ENCODE peak calls at places on chromosomes 4 and X, in ten cellular contexts. One of them, this sample, is unnamed.

GRCh38 chr4:138192113-138192512 is 50.0 kb downstream of the SLC7A11 start:
- DNase-seq in neural crest cell: no peak
- DNase-seq in Peyer's patch: no peak
- DNase-seq in ovary: no peak
- DNase-seq in tibial nerve: no peak
- DNase-seq in CD8-positive, alpha-beta T cell: no peak
- DNase-seq in osteoblast: peak
- DNase-seq in endothelial cell of umbilical vein: peak
- DNase-seq in AG04450: no peak
- DNase-seq in natural killer cell: no peak
- DNase-seq in this sample: no peak

GRCh38 chrX:112808651-112809050 is 32.0 kb downstream of the AMOT start:
- DNase-seq in neural crest cell: no peak
- DNase-seq in Peyer's patch: no peak
- DNase-seq in ovary: no peak
- DNase-seq in tibial nerve: no peak
- DNase-seq in CD8-positive, alpha-beta T cell: no peak
- DNase-seq in osteoblast: no peak
- DNase-seq in endothelial cell of umbilical vein: no peak
- DNase-seq in AG04450: no peak
- DNase-seq in natural killer cell: no peak
- DNase-seq in this sample: no peak

GRCh38 chr4:102363033-102363432 is 17.8 kb upstream of the SLC39A8 start:
- DNase-seq in neural crest cell: no peak
- DNase-seq in Peyer's patch: no peak
- DNase-seq in ovary: no peak
- DNase-seq in tibial nerve: no peak
- DNase-seq in CD8-positive, alpha-beta T cell: no peak
- DNase-seq in osteoblast: no peak
- DNase-seq in endothelial cell of umbilical vein: no peak
- DNase-seq in AG04450: no peak
- DNase-seq in natural killer cell: no peak
- DNase-seq in this sample: no peak

GRCh38 chr4:20639346-20639745 is 60.9 kb upstream of the PACRGL start:
- DNase-seq in neural crest cell: no peak
- DNase-seq in Peyer's patch: no peak
- DNase-seq in ovary: no peak
- DNase-seq in tibial nerve: no peak
- DNase-seq in CD8-positive, alpha-beta T cell: no peak
- DNase-seq in osteoblast: no peak
- DNase-seq in endothelial cell of umbilical vein: peak
- DNase-seq in AG04450: no peak
- DNase-seq in natural killer cell: no peak
- DNase-seq in this sample: no peak

GRCh38 chrX:56503941-56504673 is 59.3 kb upstream of the UBQLN2 start:
- DNase-seq in neural crest cell: no peak
- DNase-seq in Peyer's patch: no peak
- DNase-seq in ovary: no peak
- DNase-seq in tibial nerve: no peak
- DNase-seq in CD8-positive, alpha-beta T cell: no peak
- DNase-seq in osteoblast: no peak
- DNase-seq in endothelial cell of umbilical vein: no peak
- DNase-seq in AG04450: no peak
- DNase-seq in natural killer cell: no peak
- DNase-seq in this sample: no peak

GRCh38 chr4:78542373-78542772 is 9.2 kb upstream of the ANXA3 start:
- DNase-seq in neural crest cell: no peak
- DNase-seq in Peyer's patch: no peak
- DNase-seq in ovary: no peak
- DNase-seq in tibial nerve: no peak
- DNase-seq in CD8-positive, alpha-beta T cell: no peak
- DNase-seq in osteoblast: no peak
- DNase-seq in endothelial cell of umbilical vein: no peak
- DNase-seq in AG04450: no peak
- DNase-seq in natural killer cell: no peak
- DNase-seq in this sample: no peak

GRCh38 chr4:74623041-74623440 is 171.3 kb downstream of the BTC start:
- DNase-seq in neural crest cell: no peak
- DNase-seq in Peyer's patch: no peak
- DNase-seq in ovary: no peak
- DNase-seq in tibial nerve: no peak
- DNase-seq in CD8-positive, alpha-beta T cell: no peak
- DNase-seq in osteoblast: no peak
- DNase-seq in endothelial cell of umbilical vein: peak
- DNase-seq in AG04450: no peak
- DNase-seq in natural killer cell: no peak
- DNase-seq in this sample: peak

GRCh38 chr4:95572304-95572991 is 23.7 kb upstream of the UNC5C start:
- DNase-seq in neural crest cell: no peak
- DNase-seq in Peyer's patch: no peak
- DNase-seq in ovary: no peak
- DNase-seq in tibial nerve: peak
- DNase-seq in CD8-positive, alpha-beta T cell: no peak
- DNase-seq in osteoblast: no peak
- DNase-seq in endothelial cell of umbilical vein: peak
- DNase-seq in AG04450: no peak
- DNase-seq in natural killer cell: no peak
- DNase-seq in this sample: no peak

GRCh38 chr4:161538941-161539340 is 624.9 kb downstream of the FSTL5 start:
- DNase-seq in neural crest cell: no peak
- DNase-seq in Peyer's patch: no peak
- DNase-seq in ovary: no peak
- DNase-seq in tibial nerve: no peak
- DNase-seq in CD8-positive, alpha-beta T cell: no peak
- DNase-seq in osteoblast: no peak
- DNase-seq in endothelial cell of umbilical vein: no peak
- DNase-seq in AG04450: no peak
- DNase-seq in natural killer cell: no peak
- DNase-seq in this sample: no peak

GRCh38 chr4:180059216-180059881 is 2183.9 kb upstream of the TENM3 start:
- DNase-seq in neural crest cell: peak
- DNase-seq in Peyer's patch: peak
- DNase-seq in ovary: no peak
- DNase-seq in tibial nerve: no peak
- DNase-seq in CD8-positive, alpha-beta T cell: no peak
- DNase-seq in osteoblast: peak
- DNase-seq in endothelial cell of umbilical vein: no peak
- DNase-seq in AG04450: no peak
- DNase-seq in natural killer cell: no peak
- DNase-seq in this sample: peak

GRCh38 chrX:97363843-97364242 is 480.1 kb downstream of the RPA4 start:
- DNase-seq in neural crest cell: no peak
- DNase-seq in Peyer's patch: no peak
- DNase-seq in ovary: no peak
- DNase-seq in tibial nerve: no peak
- DNase-seq in CD8-positive, alpha-beta T cell: no peak
- DNase-seq in osteoblast: no peak
- DNase-seq in endothelial cell of umbilical vein: no peak
- DNase-seq in AG04450: no peak
- DNase-seq in natural killer cell: no peak
- DNase-seq in this sample: no peak

GRCh38 chrX:134172588-134173259 is 64.3 kb upstream of the CCDC160 start:
- DNase-seq in neural crest cell: no peak
- DNase-seq in Peyer's patch: peak
- DNase-seq in ovary: peak
- DNase-seq in tibial nerve: no peak
- DNase-seq in CD8-positive, alpha-beta T cell: peak
- DNase-seq in osteoblast: peak
- DNase-seq in endothelial cell of umbilical vein: peak
- DNase-seq in AG04450: no peak
- DNase-seq in natural killer cell: no peak
- DNase-seq in this sample: peak

GRCh38 chr4:113908829-113909228 is 70.6 kb downstream of the ARSJ start:
- DNase-seq in neural crest cell: no peak
- DNase-seq in Peyer's patch: no peak
- DNase-seq in ovary: no peak
- DNase-seq in tibial nerve: no peak
- DNase-seq in CD8-positive, alpha-beta T cell: no peak
- DNase-seq in osteoblast: no peak
- DNase-seq in endothelial cell of umbilical vein: no peak
- DNase-seq in AG04450: no peak
- DNase-seq in natural killer cell: no peak
- DNase-seq in this sample: no peak
- TF ChIP-seq CTCF in neural crest cell: no peak
- TF ChIP-seq CTCF in Peyer's patch: no peak
- TF ChIP-seq CTCF in ovary: no peak
- TF ChIP-seq CTCF in tibial nerve: no peak
- TF ChIP-seq CTCF in CD8-positive, alpha-beta T cell: no peak
- TF ChIP-seq CTCF in osteoblast: peak
- TF ChIP-seq CTCF in endothelial cell of umbilical vein: no peak
- TF ChIP-seq CTCF in AG04450: no peak
- TF ChIP-seq CTCF in natural killer cell: peak
- TF ChIP-seq CTCF in this sample: peak

GRCh38 chrX:138026211-138026610 is 460.3 kb downstream of the ZIC3 start:
- DNase-seq in neural crest cell: no peak
- DNase-seq in Peyer's patch: no peak
- DNase-seq in ovary: no peak
- DNase-seq in tibial nerve: no peak
- DNase-seq in CD8-positive, alpha-beta T cell: no peak
- DNase-seq in osteoblast: no peak
- DNase-seq in endothelial cell of umbilical vein: no peak
- DNase-seq in AG04450: no peak
- DNase-seq in natural killer cell: no peak
- DNase-seq in this sample: peak
- TF ChIP-seq CTCF in neural crest cell: peak
- TF ChIP-seq CTCF in Peyer's patch: no peak
- TF ChIP-seq CTCF in ovary: no peak
- TF ChIP-seq CTCF in tibial nerve: no peak
- TF ChIP-seq CTCF in CD8-positive, alpha-beta T cell: no peak
- TF ChIP-seq CTCF in osteoblast: peak
- TF ChIP-seq CTCF in endothelial cell of umbilical vein: no peak
- TF ChIP-seq CTCF in AG04450: no peak
- TF ChIP-seq CTCF in natural killer cell: no peak
- TF ChIP-seq CTCF in this sample: peak

GRCh38 chr4:120847019-120847582 is 75.4 kb downstream of the PRDM5 start:
- DNase-seq in neural crest cell: no peak
- DNase-seq in Peyer's patch: no peak
- DNase-seq in ovary: no peak
- DNase-seq in tibial nerve: no peak
- DNase-seq in CD8-positive, alpha-beta T cell: no peak
- DNase-seq in osteoblast: no peak
- DNase-seq in endothelial cell of umbilical vein: no peak
- DNase-seq in AG04450: no peak
- DNase-seq in natural killer cell: no peak
- DNase-seq in this sample: no peak

GRCh38 chr4:120841580-120841979 is 80.9 kb downstream of the PRDM5 start:
- DNase-seq in neural crest cell: no peak
- DNase-seq in Peyer's patch: no peak
- DNase-seq in ovary: no peak
- DNase-seq in tibial nerve: no peak
- DNase-seq in CD8-positive, alpha-beta T cell: no peak
- DNase-seq in osteoblast: peak
- DNase-seq in endothelial cell of umbilical vein: no peak
- DNase-seq in AG04450: no peak
- DNase-seq in natural killer cell: no peak
- DNase-seq in this sample: no peak

GRCh38 chr4:120844528-120844921 is 78.0 kb downstream of the PRDM5 start:
- DNase-seq in neural crest cell: no peak
- DNase-seq in Peyer's patch: no peak
- DNase-seq in ovary: no peak
- DNase-seq in tibial nerve: no peak
- DNase-seq in CD8-positive, alpha-beta T cell: no peak
- DNase-seq in osteoblast: no peak
- DNase-seq in endothelial cell of umbilical vein: no peak
- DNase-seq in AG04450: no peak
- DNase-seq in natural killer cell: no peak
- DNase-seq in this sample: no peak

GRCh38 chr4:120842046-120842445 is 80.5 kb downstream of the PRDM5 start:
- DNase-seq in neural crest cell: no peak
- DNase-seq in Peyer's patch: no peak
- DNase-seq in ovary: no peak
- DNase-seq in tibial nerve: no peak
- DNase-seq in CD8-positive, alpha-beta T cell: no peak
- DNase-seq in osteoblast: peak
- DNase-seq in endothelial cell of umbilical vein: peak
- DNase-seq in AG04450: peak
- DNase-seq in natural killer cell: no peak
- DNase-seq in this sample: no peak

DNA sequence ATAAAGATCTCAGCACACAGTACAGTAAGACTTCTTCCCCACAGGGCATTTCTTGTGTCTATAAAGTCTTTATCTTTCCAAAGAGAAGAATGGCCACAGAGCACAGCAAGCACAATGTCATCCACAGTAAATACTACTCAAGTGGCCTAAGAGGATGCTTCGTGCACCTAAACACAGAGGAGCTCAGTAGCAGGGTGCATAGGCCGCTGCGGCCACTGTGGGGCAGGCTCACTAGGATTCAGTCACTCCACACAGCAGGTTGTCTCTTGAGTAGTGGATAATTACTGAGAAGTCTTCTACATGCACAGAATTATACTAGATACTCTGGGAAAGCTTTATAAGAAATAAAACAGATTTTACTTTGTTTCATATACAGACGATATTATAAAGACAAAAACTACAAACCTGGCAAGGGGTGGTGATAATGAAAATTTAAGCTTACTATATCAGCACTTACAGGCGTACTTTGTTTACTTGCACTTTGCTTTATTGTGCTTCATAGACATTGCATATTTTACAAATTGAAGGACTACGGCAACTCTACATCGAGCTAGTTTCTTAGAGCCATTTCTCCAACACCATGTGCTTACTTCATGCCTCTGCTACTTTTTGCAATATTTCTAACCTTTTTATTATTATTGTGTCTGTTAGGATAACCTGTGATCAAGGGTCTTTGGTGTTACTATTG is 78.5 kb downstream of the PRDM5 start:
- DNase-seq in neural crest cell: no peak
- DNase-seq in Peyer's patch: peak
- DNase-seq in ovary: peak
- DNase-seq in tibial nerve: no peak
- DNase-seq in CD8-positive, alpha-beta T cell: no peak
- DNase-seq in osteoblast: no peak
- DNase-seq in endothelial cell of umbilical vein: no peak
- DNase-seq in AG04450: no peak
- DNase-seq in natural killer cell: no peak
- DNase-seq in this sample: no peak
- TF ChIP-seq CTCF in neural crest cell: peak
- TF ChIP-seq CTCF in Peyer's patch: no peak
- TF ChIP-seq CTCF in ovary: no peak
- TF ChIP-seq CTCF in tibial nerve: no peak
- TF ChIP-seq CTCF in CD8-positive, alpha-beta T cell: no peak
- TF ChIP-seq CTCF in osteoblast: peak
- TF ChIP-seq CTCF in endothelial cell of umbilical vein: no peak
- TF ChIP-seq CTCF in AG04450: peak
- TF ChIP-seq CTCF in natural killer cell: no peak
- TF ChIP-seq CTCF in this sample: no peak

DNA sequence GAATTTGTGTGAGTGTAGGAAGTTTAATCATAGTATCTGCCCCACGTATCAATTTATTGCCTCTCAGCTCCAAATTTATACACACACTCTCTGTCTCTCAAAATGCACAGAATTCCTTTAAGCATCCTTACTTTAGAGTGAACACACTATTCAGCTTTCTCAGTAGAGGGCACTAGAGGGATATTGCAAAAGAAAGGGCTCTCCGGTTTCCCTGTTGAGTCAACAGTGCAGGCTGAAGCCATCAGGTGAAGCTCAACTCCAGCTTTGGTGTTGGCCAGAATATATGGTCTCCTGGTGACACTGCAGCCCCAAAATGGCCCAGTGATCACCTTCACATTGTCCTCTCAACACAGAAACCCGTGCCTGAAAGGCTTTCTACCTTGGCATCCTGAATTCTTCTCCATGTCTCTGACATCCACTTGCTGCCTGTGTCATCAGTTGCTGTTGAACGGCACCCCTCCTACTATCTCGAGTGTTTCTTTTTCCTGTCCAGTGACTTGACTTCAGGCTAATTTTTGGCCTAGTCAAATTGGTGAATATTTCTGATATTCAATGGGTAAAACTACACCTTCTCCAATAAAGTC is 670.5 kb downstream of the GABRG1 start:
- DNase-seq in neural crest cell: no peak
- DNase-seq in Peyer's patch: no peak
- DNase-seq in ovary: no peak
- DNase-seq in tibial nerve: no peak
- DNase-seq in CD8-positive, alpha-beta T cell: no peak
- DNase-seq in osteoblast: no peak
- DNase-seq in endothelial cell of umbilical vein: no peak
- DNase-seq in AG04450: no peak
- DNase-seq in natural killer cell: no peak
- DNase-seq in this sample: peak
- TF ChIP-seq CTCF in neural crest cell: peak
- TF ChIP-seq CTCF in Peyer's patch: no peak
- TF ChIP-seq CTCF in ovary: no peak
- TF ChIP-seq CTCF in tibial nerve: peak
- TF ChIP-seq CTCF in CD8-positive, alpha-beta T cell: no peak
- TF ChIP-seq CTCF in osteoblast: no peak
- TF ChIP-seq CTCF in endothelial cell of umbilical vein: no peak
- TF ChIP-seq CTCF in AG04450: peak
- TF ChIP-seq CTCF in natural killer cell: no peak
- TF ChIP-seq CTCF in this sample: peak

This sample was measured in GM10248.